ENCODE peak calls at places on chromosomes 16 and 17, in four cellular contexts. B is Calu3, X is right lobe of liver, O is testis. A is an unnamed sample.

GRCh38 chr16:78368121-78369102 is 269.0 kb downstream of the WWOX start:
- DNase-seq in B (no peak), X (no peak), O (no peak), A (no peak)

GRCh38 chr17:34739386-34739785 is 160.0 kb downstream of the TMEM132E start:
- DNase-seq in B (no peak), X (no peak), O (no peak), A (no peak)

GRCh38 chr16:56226840-56227525 is 35.7 kb downstream of the GNAO1 start:
- DNase-seq in B (no peak), X (no peak), O (no peak), A (no peak)

GRCh38 chr17:42154514-42154883 is 290 bp downstream of the RAB5C start:
- DNase-seq in B (no peak), X (no peak), O (no peak), A (no peak)

GRCh38 chr16:17476414-17477259 is 5.9 kb upstream of the XYLT1 start:
- DNase-seq in B (peak; percentile 65), X (no peak), O (peak; percentile 59), A (no peak)

GRCh38 chr16:58306327-58306726 is 11.5 kb upstream of the PRSS54 start:
- DNase-seq in B (peak; percentile 36), X (no peak), O (peak; percentile 41), A (no peak)

GRCh38 chr17:67784364-67785121 is 40.8 kb upstream of the BPTF start:
- DNase-seq in B (no peak), X (no peak), O (peak; percentile 65), A (no peak)

GRCh38 chr17:77107506-77108433 is 33.0 kb upstream of the SEC14L1 start:
- DNase-seq in B (no peak), X (no peak), O (no peak), A (no peak)

GRCh38 chr17:61259360-61259759 is 140.3 kb upstream of the TBX2 start:
- DNase-seq in B (no peak), X (no peak), O (no peak), A (no peak)

GRCh38 chr16:72878301-72879269 is 169.3 kb downstream of the ZFHX3 start:
- DNase-seq in B (no peak), X (peak; percentile 67), O (peak; percentile 70), A (no peak)

GRCh38 chr17:75261336-75262111 is at the start of the genes GGA3 and MRPS7:
- DNase-seq in B (peak; percentile 96), X (peak; percentile 96), O (peak; percentile 97), A (no peak)

GRCh38 chr16:67101683-67102082 is 8.1 kb upstream of the PHAF1 start:
- DNase-seq in B (no peak), X (no peak), O (no peak), A (no peak)

GRCh38 chr16:46743232-46743719 is 4.9 kb downstream of the MYLK3 start:
- DNase-seq in B (no peak), X (no peak), O (peak; percentile 60), A (no peak)

GRCh38 chr17:6491071-6491700 is 46.9 kb downstream of the PIMREG start:
- DNase-seq in B (no peak), X (no peak), O (no peak), A (no peak)

GRCh38 chr17:39981207-39982068 is 831 bp downstream of the PSMD3 start:
- DNase-seq in B (no peak), X (no peak), O (no peak), A (no peak)

GRCh38 chr16:860891-861290 is 60.4 kb upstream of the GNG13 start:
- DNase-seq in B (no peak), X (no peak), O (no peak), A (peak; percentile 34)

GRCh38 chr16:22191966-22192260 is 14.2 kb upstream of the EEF2K start:
- DNase-seq in B (no peak), X (no peak), O (peak; percentile 38), A (no peak)

GRCh38 chr17:79840204-79840988 is 1.2 kb upstream of the CBX4 start:
- DNase-seq in B (no peak), X (peak; percentile 74), O (peak; percentile 73), A (no peak)

GRCh38 chr17:47924785-47925676 is 16.3 kb upstream of the PNPO start:
- DNase-seq in B (no peak), X (no peak), O (peak; percentile 52), A (no peak)

DNA sequence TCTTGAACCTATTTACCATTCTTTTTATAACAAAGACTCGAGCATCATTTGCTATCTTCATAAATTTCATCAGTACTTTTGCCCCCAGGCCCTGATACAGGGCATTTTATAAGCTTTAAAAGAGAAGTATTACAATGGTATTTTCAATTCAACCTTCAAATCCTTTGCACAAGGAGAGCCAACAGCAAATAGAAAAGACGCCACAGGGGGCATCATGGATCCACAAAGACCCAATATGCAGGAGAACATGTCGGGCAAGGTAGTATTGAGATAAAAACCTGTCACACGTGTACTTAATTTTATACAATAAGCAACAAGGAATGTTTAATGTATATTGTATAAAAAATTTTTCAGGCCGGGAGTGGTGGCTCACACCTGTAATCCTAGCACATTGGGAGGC is 10.2 kb downstream of the MAP3K14 start:
- DNase-seq in B (no peak), X (no peak), O (no peak), A (no peak)
- TF ChIP-seq CTCF in B (no peak), X (no peak), O (no peak), A (peak; percentile 45)

GRCh38 chr16:27528294-27528693 is 21.4 kb downstream of the GTF3C1 start:
- DNase-seq in B (no peak), X (no peak), O (no peak), A (no peak)

GRCh38 chr16:27529962-27530361 is 19.8 kb downstream of the GTF3C1 start:
- DNase-seq in B (no peak), X (no peak), O (no peak), A (no peak)

GRCh38 chr16:27522173-27522707 is 27.5 kb downstream of the GTF3C1 start:
- DNase-seq in B (no peak), X (no peak), O (no peak), A (no peak)

GRCh38 chr16:27531186-27531585 is 18.5 kb downstream of the GTF3C1 start:
- DNase-seq in B (no peak), X (no peak), O (no peak), A (no peak)

DNA sequence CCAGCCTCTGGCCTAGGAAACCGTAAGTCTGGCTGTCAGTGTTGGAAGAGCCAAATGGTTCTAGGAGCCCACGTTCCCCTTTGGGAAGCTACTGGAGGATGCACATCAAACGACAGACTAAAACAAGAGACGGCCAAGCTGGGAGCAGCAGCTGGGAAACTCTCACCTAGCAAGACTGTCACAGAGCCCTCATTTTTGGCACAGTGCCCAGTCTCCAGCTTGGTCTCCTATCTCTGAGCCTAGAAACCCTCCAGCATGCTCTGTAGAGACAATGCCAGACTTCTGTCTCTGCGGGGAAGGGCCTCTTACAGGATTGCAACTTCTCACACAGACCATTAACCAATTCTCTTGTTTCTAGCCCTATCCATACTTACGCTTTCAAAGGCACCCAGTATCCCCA is 23.5 kb downstream of the GTF3C1 start:
- DNase-seq in B (no peak), X (no peak), O (peak; percentile 24), A (no peak)
- TF ChIP-seq CTCF in B (no peak), X (no peak), O (no peak), A (no peak)

DNA sequence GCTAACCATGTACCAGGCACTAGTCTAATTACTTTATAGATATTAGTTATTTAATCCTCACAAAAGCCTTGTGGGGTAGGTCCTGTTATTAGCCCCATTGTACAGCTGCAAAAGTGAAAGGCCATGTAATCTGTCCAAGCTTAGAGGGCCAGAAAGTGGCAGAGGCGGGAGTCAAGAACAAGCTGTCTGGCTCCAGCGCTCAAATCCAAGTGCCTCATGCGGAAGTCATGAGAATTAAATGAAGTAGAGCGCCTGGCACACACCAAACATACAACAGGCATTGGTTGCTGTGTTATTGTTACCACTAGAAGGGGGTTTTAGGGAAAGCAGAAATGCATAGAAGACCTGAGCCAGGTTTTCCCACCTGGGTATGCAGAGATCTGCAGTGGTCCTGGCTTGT is 1.2 kb downstream of the AQP8 start:
- DNase-seq in B (no peak), X (no peak), O (no peak), A (no peak)
- TF ChIP-seq CTCF in B (no peak), X (no peak), O (no peak), A (no peak)

GRCh38 chr16:82580293-82580900 is 46.4 kb upstream of the CDH13 start:
- DNase-seq in B (peak; percentile 16), X (no peak), O (peak; percentile 68), A (no peak)
- TF ChIP-seq CTCF in B (no peak), X (peak; percentile 45), O (peak; percentile 5), A (peak; percentile 47)

GRCh38 chr16:12184419-12184831 is 207.9 kb downstream of the SNX29 start:
- DNase-seq in B (no peak), X (no peak), O (no peak), A (no peak)
- TF ChIP-seq CTCF in B (no peak), X (no peak), O (no peak), A (no peak)

GRCh38 chr16:70454221-70455034 is at the start of gene FCSK:
- DNase-seq in B (peak; percentile 76), X (peak; percentile 76), O (peak; percentile 81), A (no peak)
- TF ChIP-seq CTCF in B (no peak), X (no peak), O (peak; percentile 8), A (peak; percentile 22)

GRCh38 chr17:57740225-57740528 is 4.9 kb downstream of the CCDC182 start:
- DNase-seq in B (no peak), X (no peak), O (no peak), A (no peak)

GRCh38 chr17:57735707-57736106 is 9.4 kb downstream of the CCDC182 start:
- DNase-seq in B (peak; percentile 3), X (no peak), O (peak; percentile 34), A (no peak)

GRCh38 chr17:57737450-57737849 is 7.6 kb downstream of the CCDC182 start:
- DNase-seq in B (no peak), X (no peak), O (no peak), A (no peak)

GRCh38 chr17:57735230-57735629 is 9.9 kb downstream of the CCDC182 start:
- DNase-seq in B (no peak), X (no peak), O (no peak), A (no peak)

GRCh38 chr17:57739402-57740224 is 5.5 kb downstream of the CCDC182 start:
- DNase-seq in B (peak; percentile 28), X (no peak), O (no peak), A (no peak)
- TF ChIP-seq CTCF in B (no peak), X (peak; percentile 45), O (peak; percentile 4), A (peak; percentile 72)